ENCODE peak calls at places on chromosomes 5 and 9, in four cellular contexts. One of them, this sample, is unnamed.

GRCh38 chr9:98923724-98924123 is 20.0 kb upstream of the COL15A1 start:
- DNase-seq in spleen: no peak
- DNase-seq in right atrium auricular region: no peak
- DNase-seq in fibroblast of lung: no peak
- DNase-seq in this sample: no peak

GRCh38 chr5:59597690-59598546 is 295.6 kb downstream of the PDE4D start:
- DNase-seq in fibroblast of lung: no peak
- DNase-seq in spleen: no peak
- DNase-seq in right atrium auricular region: no peak
- DNase-seq in this sample: no peak

GRCh38 chr5:143037071-143037470 is 266.9 kb downstream of the ARHGAP26 start:
- DNase-seq in right atrium auricular region: no peak
- DNase-seq in fibroblast of lung: no peak
- DNase-seq in spleen: no peak
- DNase-seq in this sample: no peak

GRCh38 chr9:106675780-106676179 is 187.2 kb upstream of the ZNF462 start:
- DNase-seq in fibroblast of lung: no peak
- DNase-seq in spleen: no peak
- DNase-seq in right atrium auricular region: no peak
- DNase-seq in this sample: peak; percentile 27

GRCh38 chr9:103867886-103868285 is 226.2 kb upstream of the SMC2 start:
- DNase-seq in fibroblast of lung: no peak
- DNase-seq in spleen: no peak
- DNase-seq in right atrium auricular region: no peak
- DNase-seq in this sample: peak; percentile 1

GRCh38 chr5:142869883-142870282 is 99.7 kb downstream of the ARHGAP26 start:
- DNase-seq in right atrium auricular region: no peak
- DNase-seq in spleen: no peak
- DNase-seq in fibroblast of lung: peak; percentile 37
- DNase-seq in this sample: no peak

GRCh38 chr5:137933491-137933911 is 44.2 kb downstream of the PKD2L2 start:
- DNase-seq in spleen: no peak
- DNase-seq in right atrium auricular region: no peak
- DNase-seq in fibroblast of lung: no peak
- DNase-seq in this sample: no peak

GRCh38 chr5:56812110-56812509 is 3.2 kb upstream of the MAP3K1 start:
- DNase-seq in fibroblast of lung: no peak
- DNase-seq in spleen: no peak
- DNase-seq in right atrium auricular region: no peak
- DNase-seq in this sample: no peak

GRCh38 chr9:92807757-92808725 is 43.4 kb upstream of the BICD2 start:
- DNase-seq in spleen: peak; percentile 76
- DNase-seq in right atrium auricular region: no peak
- DNase-seq in fibroblast of lung: no peak
- DNase-seq in this sample: no peak

GRCh38 chr5:87170799-87171198 is 96.9 kb upstream of the RASA1 start:
- DNase-seq in fibroblast of lung: no peak
- DNase-seq in right atrium auricular region: no peak
- DNase-seq in spleen: no peak
- DNase-seq in this sample: no peak

GRCh38 chr5:1527533-1528205 is 3.9 kb upstream of the LPCAT1 start:
- DNase-seq in right atrium auricular region: peak; percentile 52
- DNase-seq in spleen: no peak
- DNase-seq in fibroblast of lung: no peak
- DNase-seq in this sample: no peak

GRCh38 chr5:170746952-170747340 is 36.6 kb upstream of the GABRP start:
- DNase-seq in fibroblast of lung: no peak
- DNase-seq in right atrium auricular region: peak; percentile 55
- DNase-seq in spleen: no peak
- DNase-seq in this sample: no peak

GRCh38 chr5:170747851-170748250 is 35.7 kb upstream of the GABRP start:
- DNase-seq in fibroblast of lung: peak; percentile 6
- DNase-seq in right atrium auricular region: peak; percentile 56
- DNase-seq in spleen: no peak
- DNase-seq in this sample: peak; percentile 51

GRCh38 chr5:170748986-170749385 is 34.5 kb upstream of the GABRP start:
- DNase-seq in fibroblast of lung: no peak
- DNase-seq in spleen: no peak
- DNase-seq in right atrium auricular region: peak; percentile 49
- DNase-seq in this sample: no peak

GRCh38 chr5:170746081-170746951 is 37.2 kb upstream of the GABRP start:
- DNase-seq in spleen: no peak
- DNase-seq in fibroblast of lung: no peak
- DNase-seq in right atrium auricular region: peak; percentile 56
- DNase-seq in this sample: no peak

GRCh38 chr5:170747357-170747756 is 36.2 kb upstream of the GABRP start:
- DNase-seq in fibroblast of lung: no peak
- DNase-seq in right atrium auricular region: peak; percentile 56
- DNase-seq in spleen: no peak
- DNase-seq in this sample: no peak
- TF ChIP-seq CTCF in fibroblast of lung: no peak
- TF ChIP-seq CTCF in right atrium auricular region: no peak
- TF ChIP-seq CTCF in spleen: no peak
- TF ChIP-seq CTCF in this sample: no peak

DNA sequence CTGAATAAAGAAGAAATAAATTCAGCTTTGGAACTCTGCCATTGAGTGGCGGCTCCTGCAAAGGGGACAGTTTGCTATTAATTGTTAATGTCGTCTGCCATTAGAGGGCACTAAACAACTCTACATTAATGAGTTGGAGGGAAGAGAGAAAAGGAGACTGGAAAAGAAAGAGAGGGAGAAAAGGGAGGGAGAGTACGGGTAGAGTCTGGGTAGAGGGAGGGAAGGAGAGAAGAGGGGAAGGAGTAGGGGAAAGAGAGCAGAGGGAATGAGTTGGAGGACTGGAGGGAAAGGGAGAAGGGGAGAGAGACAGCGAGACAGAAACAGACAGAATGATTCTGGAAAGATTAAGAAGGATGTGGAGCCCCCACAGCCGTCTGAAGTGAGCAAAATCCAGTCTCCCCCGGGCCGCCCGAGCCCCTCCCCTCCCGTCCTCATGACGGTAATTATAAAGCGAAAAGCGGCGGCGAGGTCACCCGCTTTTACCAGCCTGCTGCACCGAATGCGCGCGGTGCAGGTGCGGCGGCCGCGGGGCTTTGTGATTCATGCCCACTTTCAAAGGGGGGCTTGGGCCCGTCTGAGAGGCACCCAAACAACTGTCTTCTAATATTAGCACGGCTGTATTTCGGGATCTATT is 1.9 kb upstream of the FST start:
- DNase-seq in fibroblast of lung: peak; percentile 78
- DNase-seq in spleen: peak; percentile 72
- DNase-seq in right atrium auricular region: no peak
- DNase-seq in this sample: peak; percentile 69
- TF ChIP-seq CTCF in fibroblast of lung: peak; percentile 40
- TF ChIP-seq CTCF in spleen: peak; percentile 54
- TF ChIP-seq CTCF in right atrium auricular region: peak; percentile 69
- TF ChIP-seq CTCF in this sample: peak; percentile 60

GRCh38 chr5:175034924-175035323 is 310.5 kb downstream of the MSX2 start:
- DNase-seq in spleen: no peak
- DNase-seq in right atrium auricular region: no peak
- DNase-seq in fibroblast of lung: no peak
- DNase-seq in this sample: no peak

GRCh38 chr5:175032013-175032412 is 307.6 kb downstream of the MSX2 start:
- DNase-seq in fibroblast of lung: no peak
- DNase-seq in right atrium auricular region: no peak
- DNase-seq in spleen: no peak
- DNase-seq in this sample: no peak

GRCh38 chr5:175032741-175033151 is 308.4 kb downstream of the MSX2 start:
- DNase-seq in right atrium auricular region: no peak
- DNase-seq in fibroblast of lung: no peak
- DNase-seq in spleen: no peak
- DNase-seq in this sample: no peak

GRCh38 chr5:175037820-175038219 is 313.4 kb downstream of the MSX2 start:
- DNase-seq in fibroblast of lung: no peak
- DNase-seq in right atrium auricular region: no peak
- DNase-seq in spleen: no peak
- DNase-seq in this sample: no peak

DNA sequence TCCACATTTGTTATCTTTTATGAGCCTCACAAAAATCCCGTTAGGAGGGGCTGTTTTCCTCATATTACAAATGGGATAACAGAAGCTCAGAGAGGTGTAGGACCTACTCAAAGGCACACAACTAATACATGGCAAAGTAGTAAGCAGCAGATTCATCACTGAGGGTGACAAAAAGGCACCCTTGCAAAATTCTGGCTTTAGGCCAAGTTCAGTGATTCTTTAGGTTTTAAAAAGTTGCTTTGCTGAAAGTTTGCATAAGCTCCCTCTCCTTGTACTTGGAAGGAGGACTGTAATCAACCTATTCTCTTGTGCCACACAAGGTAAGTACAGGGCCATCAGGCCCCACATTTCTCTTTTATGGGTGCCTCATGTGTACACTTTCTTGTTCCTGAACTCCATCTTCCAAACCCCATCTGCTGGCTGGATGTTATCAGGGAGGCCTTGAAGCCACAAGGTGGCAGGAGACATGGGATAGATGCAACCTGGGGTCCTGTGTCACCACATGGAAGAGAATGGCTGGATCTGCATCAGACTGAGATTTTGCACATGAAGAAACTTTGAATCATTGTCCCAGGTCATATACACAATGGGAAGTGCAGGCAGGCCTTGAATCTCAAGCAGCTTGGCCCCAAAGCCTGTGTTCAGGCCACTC is 311.6 kb downstream of the MSX2 start:
- DNase-seq in fibroblast of lung: no peak
- DNase-seq in right atrium auricular region: no peak
- DNase-seq in spleen: no peak
- DNase-seq in this sample: no peak
- TF ChIP-seq CTCF in fibroblast of lung: no peak
- TF ChIP-seq CTCF in right atrium auricular region: no peak
- TF ChIP-seq CTCF in spleen: no peak
- TF ChIP-seq CTCF in this sample: no peak

DNA sequence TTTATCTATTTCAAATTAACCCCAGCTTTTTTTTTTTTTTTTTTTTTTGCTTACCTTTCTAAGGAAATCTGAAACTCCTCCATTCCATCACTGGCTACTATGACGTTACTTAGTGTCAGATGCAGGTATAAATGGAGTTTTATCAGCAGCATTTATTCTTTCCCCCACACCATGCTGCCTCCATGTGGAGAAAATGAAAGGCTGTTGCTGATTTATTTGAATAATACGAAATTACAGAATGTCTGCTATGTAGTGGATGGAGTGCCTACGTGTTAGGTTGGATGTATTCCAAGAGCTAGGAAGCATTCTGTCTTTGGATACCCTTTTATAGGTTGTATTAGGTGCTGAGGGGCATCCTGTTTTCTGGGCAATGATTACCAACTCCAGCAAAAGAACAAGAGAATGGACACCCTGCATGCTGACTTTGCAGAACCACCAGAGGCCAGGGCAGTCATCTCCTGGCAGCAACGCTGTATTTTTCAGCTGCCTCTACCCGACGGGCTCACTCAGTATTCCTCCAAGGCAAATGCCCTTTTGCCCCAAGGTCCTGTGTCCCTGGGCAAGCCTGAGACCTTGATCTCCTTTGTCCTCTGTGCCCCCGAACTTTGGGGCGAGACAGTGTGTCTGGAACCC is 199.5 kb downstream of the ALDH1A1 start:
- DNase-seq in right atrium auricular region: no peak
- DNase-seq in fibroblast of lung: peak; percentile 30
- DNase-seq in spleen: no peak
- DNase-seq in this sample: peak; percentile 32
- TF ChIP-seq CTCF in right atrium auricular region: peak; percentile 24
- TF ChIP-seq CTCF in fibroblast of lung: peak; percentile 27
- TF ChIP-seq CTCF in spleen: no peak
- TF ChIP-seq CTCF in this sample: peak; percentile 32

GRCh38 chr5:173291722-173292658 is 36.2 kb downstream of the STC2 start:
- DNase-seq in fibroblast of lung: peak; percentile 36
- DNase-seq in right atrium auricular region: no peak
- DNase-seq in spleen: no peak
- DNase-seq in this sample: peak; percentile 80
- TF ChIP-seq CTCF in fibroblast of lung: no peak
- TF ChIP-seq CTCF in right atrium auricular region: no peak
- TF ChIP-seq CTCF in spleen: no peak
- TF ChIP-seq CTCF in this sample: no peak

GRCh38 chr5:157543825-157544622 is 31.6 kb downstream of the ADAM19 start:
- DNase-seq in spleen: no peak
- DNase-seq in right atrium auricular region: no peak
- DNase-seq in fibroblast of lung: peak; percentile 77
- DNase-seq in this sample: no peak

GRCh38 chr5:157545911-157546310 is 29.7 kb downstream of the ADAM19 start:
- DNase-seq in spleen: no peak
- DNase-seq in fibroblast of lung: no peak
- DNase-seq in right atrium auricular region: no peak
- DNase-seq in this sample: no peak

GRCh38 chr5:157542282-157542966 is 33.2 kb downstream of the ADAM19 start:
- DNase-seq in fibroblast of lung: no peak
- DNase-seq in right atrium auricular region: no peak
- DNase-seq in spleen: no peak
- DNase-seq in this sample: no peak

GRCh38 chr5:157546456-157547100 is 29.0 kb downstream of the ADAM19 start:
- DNase-seq in fibroblast of lung: peak; percentile 36
- DNase-seq in spleen: no peak
- DNase-seq in right atrium auricular region: no peak
- DNase-seq in this sample: no peak

GRCh38 chr5:157544623-157544989 is 31.0 kb downstream of the ADAM19 start:
- DNase-seq in spleen: no peak
- DNase-seq in right atrium auricular region: no peak
- DNase-seq in fibroblast of lung: no peak
- DNase-seq in this sample: no peak
- TF ChIP-seq CTCF in spleen: no peak
- TF ChIP-seq CTCF in right atrium auricular region: no peak
- TF ChIP-seq CTCF in fibroblast of lung: no peak
- TF ChIP-seq CTCF in this sample: no peak

DNA sequence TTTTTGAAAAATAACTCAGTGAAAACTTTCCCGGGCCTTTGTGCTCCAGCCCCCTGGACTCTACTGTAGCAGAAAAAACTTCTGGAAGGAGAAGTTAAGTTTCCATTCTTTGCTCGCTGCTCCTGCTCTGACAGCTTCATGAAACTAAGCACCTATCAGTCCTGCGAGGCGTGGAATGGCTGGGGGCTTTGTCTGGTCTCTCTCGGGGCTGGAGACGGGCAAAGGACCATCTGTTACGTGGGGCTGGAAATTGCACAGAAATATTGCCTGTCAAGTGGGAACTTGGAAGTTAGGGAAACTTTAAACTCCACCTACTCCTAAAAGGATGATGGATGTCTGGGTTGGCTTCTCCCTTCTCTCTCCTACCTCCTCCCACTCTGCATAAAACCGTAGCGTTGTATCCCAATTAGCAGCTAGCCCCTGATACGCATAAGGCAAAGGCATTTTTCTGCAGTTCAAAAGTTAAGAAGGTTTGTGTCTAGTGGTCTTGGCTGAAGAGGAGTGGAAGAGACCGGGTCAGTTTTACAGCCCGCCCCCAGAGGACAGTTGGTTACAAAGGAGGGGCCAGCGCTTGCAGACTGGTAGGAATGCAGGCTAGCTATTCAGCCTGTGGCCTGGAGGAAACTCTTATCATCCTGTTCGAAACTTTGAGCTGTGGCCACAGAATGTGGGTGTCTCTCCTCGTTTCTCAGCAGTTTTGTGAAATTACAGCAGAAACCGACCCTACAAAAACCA is 1.2 kb downstream of the FBXL7 start:
- DNase-seq in right atrium auricular region: peak; percentile 69
- DNase-seq in fibroblast of lung: peak; percentile 78
- DNase-seq in spleen: no peak
- DNase-seq in this sample: no peak
- TF ChIP-seq CTCF in right atrium auricular region: peak; percentile 55
- TF ChIP-seq CTCF in fibroblast of lung: peak; percentile 28
- TF ChIP-seq CTCF in spleen: peak; percentile 10
- TF ChIP-seq CTCF in this sample: no peak

GRCh38 chr5:179907570-179908324 is at the start of gene TBC1D9B:
- DNase-seq in right atrium auricular region: peak; percentile 68
- DNase-seq in fibroblast of lung: peak; percentile 59
- DNase-seq in spleen: peak; percentile 94
- DNase-seq in this sample: peak; percentile 73
- TF ChIP-seq CTCF in right atrium auricular region: peak; percentile 52
- TF ChIP-seq CTCF in fibroblast of lung: peak; percentile 3
- TF ChIP-seq CTCF in spleen: peak; percentile 30
- TF ChIP-seq CTCF in this sample: peak; percentile 34

This sample was measured in MCF 10A.